ENCODE peak calls at places on chromosomes 11 and 22, in eight cellular contexts. K is cardiac fibroblast; Q is C1 segment of cervical spinal cord; H is A549; I is right cardiac atrium; B is EH; Z is activated CD8-positive, alpha-beta memory T cell treated with anti-CD3 and anti-CD28 coated beads, Interleukin-2, amount 50 U/mL, for 4 hours; F is naive thymus-derived CD8-positive, alpha-beta T cell. S is an unnamed sample.

GRCh38 chr11:2355000-2355644 is 22.0 kb upstream of the CD81 start:
- DNase-seq in K (peak), Q (no peak), H (no peak), I (no peak), B (peak), Z (no peak), F (no peak), S (no peak)

GRCh38 chr11:69896250-69896649 is 77.0 kb upstream of the FGF3 start:
- DNase-seq in K (no peak), Q (no peak), H (no peak), I (no peak), B (peak), Z (no peak), F (no peak), S (no peak)

GRCh38 chr22:24521791-24522245 is 26.7 kb downstream of the UPB1 start:
- DNase-seq in K (peak), Q (no peak), H (peak), I (no peak), B (peak), Z (peak), F (no peak), S (peak)

GRCh38 chr11:127274328-127274676 is 273.7 kb upstream of the KIRREL3 start:
- DNase-seq in K (no peak), Q (no peak), H (no peak), I (no peak), B (no peak), Z (no peak), F (no peak), S (no peak)

GRCh38 chr11:62958547-62959071 is 26.2 kb downstream of the SLC22A6 start:
- DNase-seq in K (peak), Q (no peak), H (no peak), I (no peak), B (peak), Z (no peak), F (no peak), S (no peak)

GRCh38 chr11:65060913-65061408 is 2.6 kb upstream of the NAALADL1 start:
- DNase-seq in K (peak), Q (no peak), H (no peak), I (no peak), B (peak), Z (no peak), F (no peak), S (no peak)

GRCh38 chr22:26709617-26710390 is 52.4 kb downstream of the MIAT start:
- DNase-seq in K (peak), Q (no peak), H (no peak), I (no peak), B (peak), Z (no peak), F (no peak), S (no peak)

GRCh38 chr11:36454991-36455611 is 55.0 kb downstream of the TRAF6 start:
- DNase-seq in K (peak), Q (no peak), H (no peak), I (no peak), B (no peak), Z (no peak), F (no peak), S (no peak)

GRCh38 chr22:50272103-50272782 is 2.1 kb upstream of the MAPK11 start:
- DNase-seq in K (no peak), Q (no peak), H (no peak), I (no peak), B (peak), Z (no peak), F (no peak), S (no peak)

GRCh38 chr11:126307706-126308105 is 3.8 kb downstream of the DCPS start:
- DNase-seq in K (peak), Q (no peak), H (no peak), I (no peak), B (peak), Z (no peak), F (no peak), S (no peak)

GRCh38 chr11:31926816-31927528 is 115.8 kb upstream of the PAX6 start:
- DNase-seq in K (no peak), Q (no peak), H (no peak), I (no peak), B (no peak), Z (no peak), F (no peak), S (no peak)

GRCh38 chr11:34198523-34198922 is 93.1 kb downstream of the NAT10 start:
- DNase-seq in K (peak), Q (no peak), H (no peak), I (no peak), B (peak), Z (no peak), F (no peak), S (no peak)

GRCh38 chr22:23065495-23066122 is 4.7 kb upstream of the GNAZ start:
- DNase-seq in K (no peak), Q (no peak), H (no peak), I (no peak), B (no peak), Z (peak), F (peak), S (no peak)

GRCh38 chr11:13644997-13645667 is 23.3 kb upstream of the FAR1 start:
- DNase-seq in K (peak), Q (no peak), H (no peak), I (no peak), B (no peak), Z (no peak), F (no peak), S (no peak)

GRCh38 chr11:113189909-113190667 is 124.3 kb upstream of the TTC12 start:
- DNase-seq in K (peak), Q (no peak), H (peak), I (peak), B (peak), Z (no peak), F (no peak), S (no peak)

GRCh38 chr11:107549253-107549953 is 16.1 kb downstream of the ALKBH8 start:
- DNase-seq in K (peak), Q (no peak), H (no peak), I (no peak), B (peak), Z (peak), F (peak), S (peak)

GRCh38 chr11:95461858-95462257 is 230.9 kb upstream of the SESN3 start:
- DNase-seq in K (no peak), Q (no peak), H (no peak), I (no peak), B (no peak), Z (no peak), F (no peak), S (no peak)

GRCh38 chr11:512895-513595 is 6.0 kb upstream of the RNH1 start:
- DNase-seq in K (no peak), Q (no peak), H (no peak), I (no peak), B (no peak), Z (no peak), F (no peak), S (no peak)

GRCh38 chr22:35835998-35836691 is 118.5 kb downstream of the APOL5 start:
- DNase-seq in K (peak), Q (no peak), H (peak), I (peak), B (peak), Z (no peak), F (no peak), S (no peak)

GRCh38 chr22:42697542-42698013 is 23.1 kb downstream of the A4GALT start:
- DNase-seq in K (peak), Q (no peak), H (peak), I (peak), B (peak), Z (no peak), F (no peak), S (no peak)

GRCh38 chr11:93567406-93567819 is 24.2 kb upstream of the SMCO4 start:
- DNase-seq in K (peak), Q (no peak), H (no peak), I (peak), B (peak), Z (no peak), F (no peak), S (no peak)

GRCh38 chr11:16252373-16252772 is 104.0 kb downstream of the SOX6 start:
- DNase-seq in K (peak), Q (no peak), H (peak), I (no peak), B (peak), Z (no peak), F (no peak), S (no peak)

GRCh38 chr11:45736424-45736823 is 68.5 kb upstream of the SLC35C1 start:
- DNase-seq in K (peak), Q (no peak), H (no peak), I (peak), B (peak), Z (no peak), F (no peak), S (no peak)

GRCh38 chr11:124518900-124519541 is 24.4 kb downstream of the OR8B12 start:
- DNase-seq in K (peak), Q (no peak), H (no peak), I (no peak), B (no peak), Z (no peak), F (no peak), S (no peak)

GRCh38 chr22:21917206-21917958 is 35.3 kb downstream of the PPM1F start:
- DNase-seq in K (no peak), Q (no peak), H (no peak), I (no peak), B (no peak), Z (no peak), F (no peak), S (no peak)

GRCh38 chr22:38941488-38941987 is 15.9 kb upstream of the APOBEC3A start:
- DNase-seq in K (no peak), Q (no peak), H (no peak), I (no peak), B (no peak), Z (peak), F (no peak), S (peak)

GRCh38 chr22:46196268-46196667 is 45.9 kb downstream of the PPARA start:
- DNase-seq in K (no peak), Q (no peak), H (no peak), I (peak), B (peak), Z (no peak), F (no peak), S (no peak)

GRCh38 chr11:126140932-126141291 is 70.5 kb downstream of the RPUSD4 start:
- DNase-seq in K (peak), Q (no peak), H (no peak), I (no peak), B (peak), Z (no peak), F (no peak), S (no peak)

GRCh38 chr22:41260871-41261270 is 20.1 kb upstream of the CHADL start:
- DNase-seq in K (no peak), Q (no peak), H (no peak), I (peak), B (no peak), Z (no peak), F (no peak), S (no peak)

GRCh38 chr22:44068422-44069191 is 44.5 kb downstream of the PARVB start:
- DNase-seq in K (no peak), Q (no peak), H (no peak), I (no peak), B (no peak), Z (no peak), F (no peak), S (no peak)

GRCh38 chr22:49959782-49960158 is 802 bp upstream of the PIM3 start:
- DNase-seq in K (peak), Q (no peak), H (no peak), I (no peak), B (peak), Z (no peak), F (no peak), S (no peak)